ENCODE peak calls at places on chromosomes 13 and 19, in eight cellular contexts. P, X, B, W, O, Z, D and T are unnamed samples.

GRCh38 chr13:94595006-94595942 is 678 bp downstream of the TGDS start:
- DNase-seq in P (peak), B (no peak), O (peak), X (peak), D (no peak), Z (no peak), W (no peak), T (peak)

GRCh38 chr19:54287456-54287855 is 6.5 kb upstream of the LILRB2 start:
- DNase-seq in X (no peak), D (no peak), Z (no peak), W (no peak), B (no peak), P (no peak), O (no peak), T (no peak)

GRCh38 chr13:28889317-28889716 is 69.2 kb downstream of the MTUS2 start:
- DNase-seq in O (no peak), B (no peak), P (no peak), X (no peak), Z (no peak), W (no peak), D (no peak), T (no peak)

GRCh38 chr19:4376245-4376990 is 23.9 kb downstream of the SH3GL1 start:
- DNase-seq in W (no peak), Z (no peak), P (peak), D (no peak), O (no peak), B (no peak), X (no peak), T (no peak)

GRCh38 chr19:5001547-5002131 is 32.7 kb downstream of the KDM4B start:
- DNase-seq in O (peak), X (peak), W (peak), P (peak), Z (peak), D (no peak), B (peak), T (no peak)

GRCh38 chr13:22703601-22704209 is 477.1 kb upstream of the SGCG start:
- DNase-seq in Z (peak), W (peak), P (no peak), B (no peak), X (no peak), D (no peak), O (no peak), T (no peak)

GRCh38 chr13:24032252-24032651 is 128.3 kb upstream of the SPATA13 start:
- DNase-seq in X (no peak), O (no peak), P (no peak), D (no peak), W (no peak), Z (no peak), B (no peak), T (no peak)

GRCh38 chr13:24625324-24625723 is 54.9 kb upstream of the ATP12A start:
- DNase-seq in X (no peak), P (no peak), O (no peak), W (no peak), B (no peak), D (no peak), Z (no peak), T (no peak)

GRCh38 chr19:47153266-47153665 is 22.6 kb downstream of the SAE1 start:
- DNase-seq in W (no peak), B (no peak), Z (no peak), O (no peak), P (no peak), D (no peak), X (no peak), T (no peak)

GRCh38 chr19:40974633-40975037 is 16.4 kb upstream of the CYP2B6 start:
- DNase-seq in D (peak), W (peak), P (peak), O (peak), Z (peak), B (peak), X (peak), T (peak)

GRCh38 chr19:30630289-30631034 is 258.3 kb downstream of the ZNF536 start:
- DNase-seq in B (no peak), Z (no peak), P (no peak), W (no peak), X (no peak), D (no peak), O (peak), T (no peak)

GRCh38 chr13:61255035-61255796 is 160.4 kb downstream of the PCDH20 start:
- DNase-seq in B (peak), O (no peak), Z (peak), X (no peak), D (no peak), W (no peak), P (peak), T (no peak)

GRCh38 chr19:5967994-5968430 is 9.9 kb downstream of the RANBP3 start:
- DNase-seq in X (peak), Z (peak), P (peak), W (peak), O (peak), B (peak), D (peak), T (no peak)

GRCh38 chr19:36032251-36033104 is at the start of gene CLIP3:
- DNase-seq in B (no peak), P (peak), D (no peak), W (no peak), X (no peak), Z (no peak), O (peak), T (no peak)

GRCh38 chr19:4711211-4711610 is 12.4 kb downstream of the DPP9 start:
- DNase-seq in O (no peak), B (no peak), P (no peak), W (no peak), X (no peak), D (no peak), Z (no peak), T (no peak)

GRCh38 chr13:80612804-80613203 is 271.9 kb upstream of the SPRY2 start:
- DNase-seq in D (no peak), P (peak), W (no peak), O (no peak), B (no peak), Z (no peak), X (no peak), T (no peak)

GRCh38 chr13:113474179-113474578 is 16.3 kb downstream of the DCUN1D2 start:
- DNase-seq in X (no peak), P (no peak), W (no peak), O (no peak), D (no peak), B (no peak), Z (no peak), T (peak)

GRCh38 chr13:21517576-21517975 is 58.5 kb upstream of the ZDHHC20 start:
- DNase-seq in B (no peak), O (no peak), Z (no peak), D (no peak), X (no peak), W (no peak), P (no peak), T (no peak)

GRCh38 chr19:36747750-36748149 is 24.9 kb downstream of the ZNF850 start:
- DNase-seq in Z (no peak), B (no peak), W (no peak), O (no peak), X (no peak), D (no peak), P (no peak), T (no peak)

GRCh38 chr19:8361921-8362793 is 1.8 kb upstream of the ANGPTL4 start:
- DNase-seq in D (no peak), O (peak), X (no peak), P (no peak), Z (peak), W (peak), B (peak), T (peak)

GRCh38 chr13:51632643-51633357 is 48.5 kb downstream of the WDFY2 start:
- DNase-seq in D (no peak), B (peak), P (peak), W (no peak), X (no peak), O (no peak), Z (no peak), T (no peak)

GRCh38 chr19:1017115-1017905 is 3.6 kb downstream of the TMEM259 start:
- DNase-seq in P (no peak), Z (no peak), B (no peak), X (peak), D (no peak), W (no peak), O (no peak), T (no peak)

GRCh38 chr13:62119739-62120700 is 704.4 kb upstream of the PCDH20 start:
- DNase-seq in B (no peak), P (peak), X (no peak), D (no peak), O (peak), W (no peak), Z (peak), T (no peak)

GRCh38 chr19:3132971-3133792 is 2.7 kb upstream of the GNA15 start:
- DNase-seq in W (no peak), B (no peak), D (peak), O (peak), Z (no peak), P (no peak), X (peak), T (peak)

GRCh38 chr19:53394522-53394973 is 401 bp upstream of the ZNF765 start:
- DNase-seq in P (peak), D (peak), W (peak), Z (no peak), X (no peak), B (peak), O (peak), T (no peak)

GRCh38 chr19:55464669-55465068 is at the start of gene C19orf85:
- DNase-seq in O (no peak), X (no peak), B (no peak), Z (no peak), W (no peak), P (no peak), D (no peak), T (no peak)

GRCh38 chr13:69580255-69580654 is 527.4 kb upstream of the ATXN8OS start:
- DNase-seq in Z (no peak), D (no peak), X (no peak), W (no peak), O (no peak), B (no peak), P (peak), T (no peak)

GRCh38 chr13:69579351-69579750 is 528.3 kb upstream of the ATXN8OS start:
- DNase-seq in B (no peak), P (peak), W (no peak), O (peak), D (no peak), Z (no peak), X (no peak), T (no peak)
- TF ChIP-seq REST in B (no peak), P (no peak), W (no peak), O (no peak), D (no peak), Z (no peak), X (no peak), T (no peak)

DNA sequence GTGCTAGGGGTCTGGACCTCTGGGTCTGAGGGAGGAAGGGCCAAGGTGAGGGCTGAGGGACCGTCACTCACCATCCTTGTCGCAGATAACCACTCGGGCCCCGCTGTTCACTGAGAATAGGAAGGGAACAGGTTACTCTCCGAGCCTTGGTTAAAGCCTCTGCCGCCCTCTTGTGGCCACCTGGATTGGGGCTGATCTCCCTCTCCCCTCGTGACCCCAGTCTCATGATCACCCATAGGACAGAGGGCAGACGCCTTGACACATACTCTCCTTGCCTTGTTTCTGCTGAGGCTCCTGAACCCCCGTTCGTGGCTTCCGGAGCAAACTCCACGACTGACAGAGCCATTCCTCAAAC is 580 bp downstream of the HSD17B14 start:
- DNase-seq in X (peak), W (peak), D (peak), B (peak), Z (peak), P (peak), O (peak), T (peak)
- TF ChIP-seq POLR2AphosphoS5 in X (no peak), W (peak), D (no peak), B (no peak), Z (peak), P (no peak), O (no peak), T (no peak)

DNA sequence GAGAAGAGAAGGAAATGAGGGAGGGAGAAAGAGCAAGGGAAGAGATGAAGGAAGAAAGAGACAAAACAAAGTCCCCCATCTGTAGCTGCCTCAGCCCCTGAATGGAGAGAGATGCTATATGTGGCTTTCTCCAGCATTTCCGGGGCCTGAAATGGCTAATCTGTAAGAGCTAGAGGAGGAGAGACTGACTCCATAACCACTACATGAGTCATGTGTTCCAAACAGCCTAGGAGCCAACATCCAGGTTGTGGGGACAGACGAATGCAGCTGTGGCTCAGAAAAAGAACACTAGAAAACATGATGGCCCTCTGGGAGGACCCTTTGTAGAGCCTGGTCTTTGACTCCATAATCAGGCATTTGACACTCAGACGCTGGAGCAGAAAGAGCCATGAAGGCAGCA is 292.0 kb upstream of the ZNF507 start:
- DNase-seq in X (no peak), B (no peak), D (no peak), P (no peak), O (no peak), W (no peak), Z (no peak), T (no peak)
- H3K4me3 ChIP-seq in X (no peak), B (no peak), D (no peak), P (no peak), O (no peak), W (no peak), Z (no peak), T (no peak)

GRCh38 chr19:50459638-50460037 is 16.7 kb upstream of the EMC10 start:
- DNase-seq in P (no peak), X (no peak), B (no peak), O (no peak), W (no peak), D (no peak), Z (no peak), T (no peak)
- TF ChIP-seq REST in P (no peak), X (no peak), B (no peak), O (no peak), W (no peak), D (no peak), Z (no peak), T (no peak)

DNA sequence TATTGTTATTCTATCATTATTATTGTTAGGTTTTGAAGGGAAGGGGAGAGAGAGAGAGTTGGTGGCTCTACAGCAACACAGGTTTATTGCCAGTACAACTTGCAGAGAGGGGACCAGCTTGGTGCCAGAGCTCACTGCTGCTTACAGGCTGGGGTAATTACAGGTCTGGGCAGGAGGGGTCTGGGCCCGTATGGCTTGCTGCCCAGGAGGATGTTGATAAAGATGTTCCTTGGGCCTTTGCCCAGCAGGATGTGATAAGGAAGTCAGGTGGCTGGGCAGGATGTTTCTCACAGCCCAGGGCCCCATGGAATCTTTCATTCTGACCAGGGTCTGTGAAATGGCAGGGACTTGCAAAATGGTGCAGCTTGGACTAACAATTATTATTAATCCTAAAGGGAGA is 64.2 kb upstream of the ZNF599 start:
- DNase-seq in O (peak), P (no peak), X (no peak), Z (no peak), W (no peak), B (no peak), D (no peak), T (no peak)
- TF ChIP-seq POLR2AphosphoS5 in O (no peak), P (no peak), X (no peak), Z (no peak), W (no peak), B (no peak), D (no peak), T (no peak)